ENCODE peak calls at places on chromosome 4, in four cellular contexts. One of them, this sample, is unnamed.

GRCh38 chr4:113784497-113785254 is 23.1 kb upstream of the CAMK2D start:
- DNase-seq in left cardiac atrium: no peak
- DNase-seq in T-helper 2 cell: no peak
- DNase-seq in germinal center: no peak
- DNase-seq in this sample: no peak

GRCh38 chr4:156815717-156816319 is 155.8 kb downstream of the PDGFC start:
- DNase-seq in left cardiac atrium: no peak
- DNase-seq in T-helper 2 cell: no peak
- DNase-seq in germinal center: no peak
- DNase-seq in this sample: no peak

GRCh38 chr4:16659694-16660093 is 238.8 kb downstream of the LDB2 start:
- DNase-seq in left cardiac atrium: no peak
- DNase-seq in T-helper 2 cell: no peak
- DNase-seq in germinal center: no peak
- DNase-seq in this sample: no peak

GRCh38 chr4:23929248-23929647 is 39.4 kb upstream of the PPARGC1A start:
- DNase-seq in left cardiac atrium: no peak
- DNase-seq in T-helper 2 cell: no peak
- DNase-seq in germinal center: no peak
- DNase-seq in this sample: no peak

GRCh38 chr4:110799171-110799570 is 176.3 kb upstream of the PITX2 start:
- DNase-seq in left cardiac atrium: no peak
- DNase-seq in T-helper 2 cell: no peak
- DNase-seq in germinal center: no peak
- DNase-seq in this sample: no peak

GRCh38 chr4:55866973-55867574 is 13.6 kb downstream of the EXOC1 start:
- DNase-seq in left cardiac atrium: no peak
- DNase-seq in T-helper 2 cell: no peak
- DNase-seq in germinal center: peak
- DNase-seq in this sample: no peak

GRCh38 chr4:69749771-69750170 is 10.6 kb downstream of the SULT1B1 start:
- DNase-seq in left cardiac atrium: no peak
- DNase-seq in T-helper 2 cell: no peak
- DNase-seq in germinal center: no peak
- DNase-seq in this sample: no peak

GRCh38 chr4:8502836-8503585 is 62.4 kb downstream of the TRMT44 start:
- DNase-seq in left cardiac atrium: no peak
- DNase-seq in T-helper 2 cell: no peak
- DNase-seq in germinal center: no peak
- DNase-seq in this sample: peak

GRCh38 chr4:178414042-178414441 is 971.8 kb upstream of the AGA start:
- DNase-seq in left cardiac atrium: no peak
- DNase-seq in T-helper 2 cell: no peak
- DNase-seq in germinal center: no peak
- DNase-seq in this sample: no peak

GRCh38 chr4:4387531-4388311 is 819 bp downstream of the NSG1 start:
- DNase-seq in left cardiac atrium: no peak
- DNase-seq in T-helper 2 cell: no peak
- DNase-seq in germinal center: no peak
- DNase-seq in this sample: no peak

GRCh38 chr4:7322166-7322991 is 112.4 kb downstream of the PSAPL1 start:
- DNase-seq in left cardiac atrium: no peak
- DNase-seq in T-helper 2 cell: no peak
- DNase-seq in germinal center: no peak
- DNase-seq in this sample: no peak

GRCh38 chr4:128630881-128631280 is 178.6 kb upstream of the JADE1 start:
- DNase-seq in left cardiac atrium: no peak
- DNase-seq in T-helper 2 cell: no peak
- DNase-seq in germinal center: no peak
- DNase-seq in this sample: no peak

GRCh38 chr4:123941306-123941705 is 544.7 kb downstream of the SPRY1 start:
- DNase-seq in left cardiac atrium: no peak
- DNase-seq in T-helper 2 cell: no peak
- DNase-seq in germinal center: no peak
- DNase-seq in this sample: no peak

GRCh38 chr4:140463182-140463581 is 34.9 kb downstream of the MGAT4D start:
- DNase-seq in left cardiac atrium: no peak
- DNase-seq in T-helper 2 cell: no peak
- DNase-seq in germinal center: no peak
- DNase-seq in this sample: no peak

GRCh38 chr4:70903282-70903603 is 1.1 kb downstream of the MOB1B start:
- DNase-seq in left cardiac atrium: no peak
- DNase-seq in T-helper 2 cell: no peak
- DNase-seq in germinal center: no peak
- DNase-seq in this sample: no peak

GRCh38 chr4:108930186-108930585 is 167.3 kb upstream of the ETNPPL start:
- DNase-seq in left cardiac atrium: no peak
- DNase-seq in T-helper 2 cell: no peak
- DNase-seq in germinal center: no peak
- DNase-seq in this sample: no peak

GRCh38 chr4:55733874-55734437 is 85.6 kb upstream of the EXOC1L start:
- DNase-seq in left cardiac atrium: peak
- DNase-seq in T-helper 2 cell: no peak
- DNase-seq in germinal center: no peak
- DNase-seq in this sample: no peak

GRCh38 chr4:95181446-95182306 is 367.1 kb downstream of the UNC5C start:
- DNase-seq in left cardiac atrium: no peak
- DNase-seq in T-helper 2 cell: no peak
- DNase-seq in germinal center: no peak
- DNase-seq in this sample: no peak

GRCh38 chr4:8197521-8197920 is 1.6 kb upstream of the SH3TC1 start:
- DNase-seq in left cardiac atrium: no peak
- DNase-seq in T-helper 2 cell: no peak
- DNase-seq in germinal center: no peak
- DNase-seq in this sample: peak

GRCh38 chr4:41281038-41281634 is 24.4 kb downstream of the UCHL1 start:
- DNase-seq in left cardiac atrium: no peak
- DNase-seq in T-helper 2 cell: no peak
- DNase-seq in germinal center: peak
- DNase-seq in this sample: no peak

GRCh38 chr4:8726344-8726851 is 133.8 kb downstream of the CPZ start:
- DNase-seq in left cardiac atrium: no peak
- DNase-seq in T-helper 2 cell: no peak
- DNase-seq in germinal center: no peak
- DNase-seq in this sample: no peak

GRCh38 chr4:128191115-128191897 is 96.3 kb downstream of the PGRMC2 start:
- DNase-seq in left cardiac atrium: peak
- DNase-seq in T-helper 2 cell: peak
- DNase-seq in germinal center: peak
- DNase-seq in this sample: peak

GRCh38 chr4:26030780-26031179 is 116.8 kb downstream of the SMIM20 start:
- DNase-seq in left cardiac atrium: no peak
- DNase-seq in T-helper 2 cell: no peak
- DNase-seq in germinal center: no peak
- DNase-seq in this sample: no peak

GRCh38 chr4:8846046-8846720 is 25.5 kb downstream of the HMX1 start:
- DNase-seq in left cardiac atrium: peak
- DNase-seq in T-helper 2 cell: no peak
- DNase-seq in germinal center: no peak
- DNase-seq in this sample: peak

GRCh38 chr4:82104578-82104977 is 269.2 kb downstream of the HNRNPD start:
- DNase-seq in left cardiac atrium: no peak
- DNase-seq in T-helper 2 cell: no peak
- DNase-seq in germinal center: no peak
- DNase-seq in this sample: no peak

GRCh38 chr4:88143504-88143903 is 14.9 kb downstream of the ABCG2 start:
- DNase-seq in left cardiac atrium: no peak
- DNase-seq in T-helper 2 cell: no peak
- DNase-seq in germinal center: no peak
- DNase-seq in this sample: no peak

GRCh38 chr4:127251423-127251822 is 381.3 kb upstream of the INTU start:
- DNase-seq in left cardiac atrium: no peak
- DNase-seq in T-helper 2 cell: no peak
- DNase-seq in germinal center: no peak
- DNase-seq in this sample: no peak

GRCh38 chr4:169345207-169345788 is 74.5 kb upstream of the SH3RF1 start:
- DNase-seq in left cardiac atrium: no peak
- DNase-seq in T-helper 2 cell: no peak
- DNase-seq in germinal center: no peak
- DNase-seq in this sample: no peak

GRCh38 chr4:97646997-97647396 is 496.3 kb downstream of the STPG2 start:
- DNase-seq in left cardiac atrium: peak
- DNase-seq in T-helper 2 cell: no peak
- DNase-seq in germinal center: no peak
- DNase-seq in this sample: no peak

GRCh38 chr4:11456441-11456840 is 27.7 kb upstream of the HS3ST1 start:
- DNase-seq in left cardiac atrium: no peak
- DNase-seq in T-helper 2 cell: no peak
- DNase-seq in germinal center: no peak
- DNase-seq in this sample: no peak